ENCODE peak calls at places on chromosomes 13 and 19, in four cellular contexts. One of them, this sample, is unnamed.

GRCh38 chr19:43624933-43625332 is 5.5 kb upstream of the ZNF428 start:
- DNase-seq in K562: peak
- DNase-seq in GM12878: no peak
- DNase-seq in HepG2: no peak
- DNase-seq in this sample: peak

GRCh38 chr19:30288957-30289735 is 83.0 kb upstream of the ZNF536 start:
- DNase-seq in K562: no peak
- DNase-seq in GM12878: no peak
- DNase-seq in HepG2: no peak
- DNase-seq in this sample: no peak

GRCh38 chr13:58190578-58190977 is 559.0 kb downstream of the PCDH17 start:
- DNase-seq in K562: no peak
- DNase-seq in GM12878: no peak
- DNase-seq in HepG2: no peak
- DNase-seq in this sample: no peak

GRCh38 chr13:29140277-29140676 is 320.1 kb downstream of the MTUS2 start:
- DNase-seq in K562: no peak
- DNase-seq in GM12878: no peak
- DNase-seq in HepG2: no peak
- DNase-seq in this sample: no peak

GRCh38 chr19:2477732-2478191 is 1.8 kb downstream of the GADD45B start:
- DNase-seq in K562: no peak
- DNase-seq in GM12878: no peak
- DNase-seq in HepG2: no peak
- DNase-seq in this sample: no peak

GRCh38 chr19:33440241-33440640 is 66.7 kb downstream of the CEBPG start:
- DNase-seq in K562: no peak
- DNase-seq in GM12878: no peak
- DNase-seq in HepG2: no peak
- DNase-seq in this sample: no peak

GRCh38 chr19:48717059-48717395 is 2.5 kb downstream of the MAMSTR start:
- DNase-seq in K562: no peak
- DNase-seq in GM12878: no peak
- DNase-seq in HepG2: no peak
- DNase-seq in this sample: no peak

GRCh38 chr19:56152644-56153043 is 11.6 kb downstream of the ZNF444 start:
- DNase-seq in K562: no peak
- DNase-seq in GM12878: no peak
- DNase-seq in HepG2: no peak
- DNase-seq in this sample: no peak

GRCh38 chr19:28577199-28577598 is 635.8 kb downstream of the UQCRFS1 start:
- DNase-seq in K562: no peak
- DNase-seq in GM12878: no peak
- DNase-seq in HepG2: no peak
- DNase-seq in this sample: no peak

GRCh38 chr19:24140099-24140498 is 53.1 kb downstream of the ZNF254 start:
- DNase-seq in K562: peak
- DNase-seq in GM12878: no peak
- DNase-seq in HepG2: peak
- DNase-seq in this sample: no peak

GRCh38 chr13:46339035-46339666 is 47.9 kb downstream of the RUBCNL start:
- DNase-seq in K562: no peak
- DNase-seq in GM12878: peak
- DNase-seq in HepG2: no peak
- DNase-seq in this sample: no peak

GRCh38 chr19:35024095-35024494 is 6.2 kb upstream of the SCN1B start:
- DNase-seq in K562: no peak
- DNase-seq in GM12878: no peak
- DNase-seq in HepG2: no peak
- DNase-seq in this sample: no peak

GRCh38 chr13:26255717-26256277 is 1.9 kb downstream of the CDK8 start:
- DNase-seq in K562: peak
- DNase-seq in GM12878: no peak
- DNase-seq in HepG2: peak
- DNase-seq in this sample: no peak

GRCh38 chr13:105139048-105139379 is 1396.4 kb downstream of the EFNB2 start:
- DNase-seq in K562: no peak
- DNase-seq in GM12878: no peak
- DNase-seq in HepG2: no peak
- DNase-seq in this sample: no peak

GRCh38 chr13:102591988-102592781 is 4.6 kb upstream of the TPP2 start:
- DNase-seq in K562: peak
- DNase-seq in GM12878: peak
- DNase-seq in HepG2: peak
- DNase-seq in this sample: peak

GRCh38 chr13:46607768-46608553 is 55.0 kb downstream of the LRCH1 start:
- DNase-seq in K562: no peak
- DNase-seq in GM12878: no peak
- DNase-seq in HepG2: peak
- DNase-seq in this sample: no peak

GRCh38 chr13:101300531-101300930 is 115.8 kb downstream of the NALCN start:
- DNase-seq in K562: no peak
- DNase-seq in GM12878: no peak
- DNase-seq in HepG2: no peak
- DNase-seq in this sample: no peak

GRCh38 chr13:109036091-109036490 is 406.7 kb downstream of the MYO16 start:
- DNase-seq in K562: no peak
- DNase-seq in GM12878: no peak
- DNase-seq in HepG2: no peak
- DNase-seq in this sample: no peak

GRCh38 chr19:45766919-45767346 is 2.1 kb downstream of the SIX5 start:
- DNase-seq in K562: no peak
- DNase-seq in GM12878: no peak
- DNase-seq in HepG2: no peak
- DNase-seq in this sample: peak

GRCh38 chr13:23159205-23159586 is 21.6 kb upstream of the SGCG start:
- DNase-seq in K562: no peak
- DNase-seq in GM12878: no peak
- DNase-seq in HepG2: peak
- DNase-seq in this sample: peak

GRCh38 chr13:51906581-51906980 is 44.8 kb downstream of the CCDC70 start:
- DNase-seq in K562: no peak
- DNase-seq in GM12878: no peak
- DNase-seq in HepG2: peak
- DNase-seq in this sample: no peak

GRCh38 chr13:80134360-80134759 is 206.6 kb downstream of the SPRY2 start:
- DNase-seq in K562: no peak
- DNase-seq in GM12878: no peak
- DNase-seq in HepG2: no peak
- DNase-seq in this sample: no peak

GRCh38 chr13:80133631-80134083 is 207.3 kb downstream of the SPRY2 start:
- DNase-seq in K562: no peak
- DNase-seq in GM12878: no peak
- DNase-seq in HepG2: no peak
- DNase-seq in this sample: no peak

GRCh38 chr13:80132741-80133601 is 208.0 kb downstream of the SPRY2 start:
- DNase-seq in K562: no peak
- DNase-seq in GM12878: no peak
- DNase-seq in HepG2: peak
- DNase-seq in this sample: no peak

GRCh38 chr13:80126382-80127068 is 214.4 kb downstream of the SPRY2 start:
- DNase-seq in K562: no peak
- DNase-seq in GM12878: no peak
- DNase-seq in HepG2: no peak
- DNase-seq in this sample: no peak

DNA sequence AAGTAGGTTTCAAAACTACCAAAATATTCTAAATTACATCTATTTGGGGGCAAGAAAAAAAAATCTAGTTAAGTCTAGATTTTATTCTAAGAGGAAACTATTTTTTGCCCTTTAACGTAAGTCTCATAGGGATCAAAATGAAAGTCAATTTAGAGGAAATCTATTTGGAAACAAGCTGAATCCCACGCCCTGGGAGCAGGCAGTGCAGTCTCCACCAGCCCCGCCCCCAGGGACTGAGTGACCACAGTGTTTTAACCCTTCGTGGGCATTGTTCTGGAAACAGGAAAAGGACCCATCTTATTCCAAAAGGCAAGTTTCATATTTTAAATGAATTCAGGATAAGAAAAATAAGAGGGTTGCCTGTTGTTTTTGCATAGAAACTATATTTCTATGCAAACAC is 209.7 kb downstream of the SPRY2 start:
- DNase-seq in K562: no peak
- DNase-seq in GM12878: no peak
- DNase-seq in HepG2: no peak
- DNase-seq in this sample: peak
- TF ChIP-seq CBFB in K562: no peak
- TF ChIP-seq CBFB in GM12878: no peak
- TF ChIP-seq CBFB in HepG2: no peak
- TF ChIP-seq CBFB in this sample: no peak

GRCh38 chr13:39253774-39254173 is 215.5 kb downstream of the NHLRC3 start:
- DNase-seq in K562: no peak
- DNase-seq in GM12878: no peak
- DNase-seq in HepG2: no peak
- DNase-seq in this sample: no peak
- TF ChIP-seq CBFB in K562: no peak
- TF ChIP-seq CBFB in GM12878: no peak
- TF ChIP-seq CBFB in HepG2: no peak
- TF ChIP-seq CBFB in this sample: no peak

GRCh38 chr19:50401505-50402450 is 17.0 kb upstream of the SPIB start:
- DNase-seq in K562: no peak
- DNase-seq in GM12878: no peak
- DNase-seq in HepG2: no peak
- DNase-seq in this sample: no peak
- TF ChIP-seq CBFB in K562: no peak
- TF ChIP-seq CBFB in GM12878: no peak
- TF ChIP-seq CBFB in HepG2: no peak
- TF ChIP-seq CBFB in this sample: no peak

GRCh38 chr19:13401388-13401787 is 104.9 kb downstream of the CACNA1A start:
- DNase-seq in K562: peak
- DNase-seq in GM12878: no peak
- DNase-seq in HepG2: peak
- DNase-seq in this sample: no peak

GRCh38 chr19:13400296-13400695 is 106.0 kb downstream of the CACNA1A start:
- DNase-seq in K562: no peak
- DNase-seq in GM12878: no peak
- DNase-seq in HepG2: no peak
- DNase-seq in this sample: no peak

GRCh38 chr19:13398182-13398581 is 108.1 kb downstream of the CACNA1A start:
- DNase-seq in K562: no peak
- DNase-seq in GM12878: no peak
- DNase-seq in HepG2: no peak
- DNase-seq in this sample: no peak

GRCh38 chr19:13399746-13400145 is 106.5 kb downstream of the CACNA1A start:
- DNase-seq in K562: peak
- DNase-seq in GM12878: no peak
- DNase-seq in HepG2: no peak
- DNase-seq in this sample: no peak

GRCh38 chr19:13398780-13399726 is 107.2 kb downstream of the CACNA1A start:
- DNase-seq in K562: peak
- DNase-seq in GM12878: no peak
- DNase-seq in HepG2: no peak
- DNase-seq in this sample: no peak
- TF ChIP-seq CBFB in K562: no peak
- TF ChIP-seq CBFB in GM12878: no peak
- TF ChIP-seq CBFB in HepG2: no peak
- TF ChIP-seq CBFB in this sample: no peak

GRCh38 chr13:24870380-24870760 is 106.4 kb downstream of the RNF17 start:
- DNase-seq in K562: no peak
- DNase-seq in GM12878: no peak
- DNase-seq in HepG2: no peak
- DNase-seq in this sample: no peak
- TF ChIP-seq CBFB in K562: no peak
- TF ChIP-seq CBFB in GM12878: no peak
- TF ChIP-seq CBFB in HepG2: no peak
- TF ChIP-seq CBFB in this sample: no peak

This sample was measured in WTC11.